ENCODE peak calls at places on chromosomes 6 and 20, in seven cellular contexts. O is prostate gland, Z is OCI-LY7, L is pancreas, U is tibial artery, J is keratinocyte, C is HepG2. V is an unnamed sample.

GRCh38 chr6:75217203-75217602 is 11.3 kb upstream of the COL12A1 start:
- DNase-seq in O (no peak), Z (no peak), L (no peak), U (no peak), J (no peak), C (no peak), V (no peak)

GRCh38 chr6:82739266-82739665 is 326.4 kb downstream of the UBE3D start:
- DNase-seq in O (no peak), Z (no peak), L (no peak), U (no peak), J (no peak), C (no peak), V (no peak)

GRCh38 chr6:43005844-43006243 is 7.9 kb downstream of the MEA1 start:
- DNase-seq in O (no peak), Z (no peak), L (no peak), U (no peak), J (no peak), C (no peak), V (no peak)

GRCh38 chr6:3176562-3177355 is 19.4 kb upstream of the TUBB2A start:
- DNase-seq in O (no peak), Z (no peak), L (no peak), U (peak; percentile 34), J (peak; percentile 61), C (peak; percentile 68), V (no peak)

GRCh38 chr6:13159295-13159694 is 169.0 kb downstream of the TBC1D7 start:
- DNase-seq in O (no peak), Z (no peak), L (no peak), U (no peak), J (no peak), C (no peak), V (no peak)

GRCh38 chr6:3876131-3876530 is 27.0 kb downstream of the FAM50B start:
- DNase-seq in O (no peak), Z (no peak), L (no peak), U (peak; percentile 85), J (no peak), C (no peak), V (no peak)

GRCh38 chr20:31637660-31638059 is at the start of gene COX4I2:
- DNase-seq in O (no peak), Z (no peak), L (no peak), U (no peak), J (no peak), C (no peak), V (no peak)

GRCh38 chr20:3621111-3621510 is 42.1 kb downstream of the GFRA4 start:
- DNase-seq in O (no peak), Z (peak; percentile 12), L (no peak), U (no peak), J (no peak), C (no peak), V (no peak)

GRCh38 chr20:29878777-29879442 is 1378.6 kb upstream of the DEFB115 start:
- DNase-seq in O (no peak), Z (no peak), L (peak; percentile 65), U (no peak), J (no peak), C (no peak), V (peak; percentile 67)

GRCh38 chr20:29876911-29877285 is 1380.6 kb upstream of the DEFB115 start:
- DNase-seq in O (no peak), Z (no peak), L (peak; percentile 59), U (no peak), J (no peak), C (no peak), V (peak; percentile 65)

GRCh38 chr20:29873946-29874345 is 1383.5 kb upstream of the DEFB115 start:
- DNase-seq in O (no peak), Z (peak; percentile 55), L (peak; percentile 86), U (peak; percentile 47), J (no peak), C (no peak), V (peak; percentile 84)

GRCh38 chr20:29878281-29878741 is 1379.2 kb upstream of the DEFB115 start:
- DNase-seq in O (no peak), Z (no peak), L (peak; percentile 66), U (no peak), J (no peak), C (peak; percentile 54), V (peak; percentile 73)

DNA sequence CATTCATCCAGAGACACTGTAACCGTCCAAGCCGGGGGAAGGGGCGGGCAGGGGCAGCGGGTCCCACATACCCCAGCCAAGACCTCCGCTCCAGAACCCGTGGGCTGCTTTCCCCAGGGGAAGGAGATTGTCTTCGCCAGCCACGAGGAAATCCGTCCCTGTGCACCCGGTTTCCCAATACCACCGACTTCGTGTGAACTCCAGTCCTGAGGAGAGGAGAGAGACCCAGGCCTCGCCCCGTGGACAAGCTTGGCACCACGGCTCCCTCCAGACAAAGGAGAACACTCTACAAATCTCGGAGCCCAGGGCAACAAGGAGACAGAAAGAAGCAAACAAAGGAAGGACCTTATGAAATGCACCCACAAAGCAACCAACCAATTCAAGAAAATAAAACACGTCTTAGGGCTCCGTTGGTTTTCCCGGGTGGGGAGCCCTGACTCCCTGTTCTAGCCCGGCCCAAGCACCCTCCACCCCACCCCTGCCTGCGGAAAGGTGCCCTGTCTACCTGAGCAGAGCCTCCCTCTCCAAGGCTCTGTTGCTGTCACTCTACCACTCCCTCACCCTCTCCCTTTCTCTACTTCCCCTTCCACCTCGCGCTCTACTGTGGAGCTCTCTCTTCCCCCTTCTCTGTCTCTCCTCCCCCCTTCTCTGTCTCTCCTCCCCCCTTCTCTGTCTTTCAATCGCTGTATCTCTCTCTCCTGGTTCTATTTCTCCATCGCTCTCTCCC is 1382.8 kb upstream of the DEFB115 start:
- DNase-seq in O (no peak), Z (no peak), L (peak; percentile 31), U (no peak), J (no peak), C (no peak), V (no peak)
- H3K9me3 ChIP-seq in O (no peaks in the 10 kb centered on the region), Z (no peaks in the 10 kb centered on the region), L (no peaks in the 10 kb centered on the region), U (peaks cover 59% of the 10 kb centered on the region), J (peaks cover 24% of the 10 kb centered on the region), C (peaks cover 66% of the 10 kb centered on the region), V (no peaks in the 10 kb centered on the region)

GRCh38 chr6:161035182-161035980 is 43.8 kb downstream of the MAP3K4 start:
- DNase-seq in O (no peak), Z (no peak), L (no peak), U (no peak), J (no peak), C (no peak), V (no peak)

GRCh38 chr6:161041274-161041673 is 49.7 kb downstream of the MAP3K4 start:
- DNase-seq in O (no peak), Z (no peak), L (no peak), U (no peak), J (no peak), C (no peak), V (no peak)

GRCh38 chr6:161035981-161036263 is 44.4 kb downstream of the MAP3K4 start:
- DNase-seq in O (no peak), Z (no peak), L (no peak), U (no peak), J (no peak), C (no peak), V (no peak)

GRCh38 chr6:161037873-161038228 is 46.3 kb downstream of the MAP3K4 start:
- DNase-seq in O (no peak), Z (no peak), L (no peak), U (no peak), J (no peak), C (no peak), V (no peak)

DNA sequence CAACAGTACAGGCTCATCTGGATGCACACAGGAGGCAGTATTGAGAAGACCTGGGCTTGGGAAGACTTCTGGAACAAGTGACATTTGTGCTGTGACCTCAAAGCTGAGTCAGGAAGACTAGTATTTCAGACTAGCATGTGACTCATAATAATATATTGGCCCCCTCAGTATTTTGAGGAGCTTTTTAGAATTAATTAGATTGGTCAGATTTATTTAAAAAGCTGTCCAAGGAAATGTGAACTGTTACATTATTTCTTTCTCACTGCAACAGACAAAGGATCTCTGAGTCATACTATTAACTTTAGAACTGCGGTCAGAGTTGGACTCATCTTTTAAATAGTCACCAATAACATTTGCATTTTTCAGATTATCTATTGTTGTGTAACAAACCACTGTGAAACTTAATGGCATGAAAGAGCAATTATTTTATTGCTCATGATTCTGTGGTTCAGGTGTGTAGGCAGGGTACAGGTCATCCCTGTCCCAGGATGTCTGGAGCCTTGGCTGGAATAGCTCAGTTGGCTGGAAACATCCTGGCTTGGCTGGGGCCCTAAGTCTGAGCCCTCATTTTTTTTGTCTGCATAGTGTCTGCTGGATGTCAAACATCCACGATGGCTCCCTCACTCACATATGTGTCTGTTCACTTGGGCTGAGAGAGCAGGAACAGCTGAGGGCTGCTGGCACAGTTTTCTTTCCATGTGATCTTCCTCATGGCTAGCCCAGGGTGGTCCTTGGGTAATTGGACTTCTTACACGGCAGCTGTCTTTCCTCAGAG is 46.8 kb downstream of the MAP3K4 start:
- DNase-seq in O (no peak), Z (no peak), L (no peak), U (no peak), J (peak; percentile 82), C (no peak), V (no peak)
- H3K27ac ChIP-seq in O (no peak overlapping the region), Z (no peak overlapping the region), L (no peak overlapping the region), U (no peak overlapping the region), J (peak overlapping the region; percentile 90), C (no peak overlapping the region), V (no peak overlapping the region)

DNA sequence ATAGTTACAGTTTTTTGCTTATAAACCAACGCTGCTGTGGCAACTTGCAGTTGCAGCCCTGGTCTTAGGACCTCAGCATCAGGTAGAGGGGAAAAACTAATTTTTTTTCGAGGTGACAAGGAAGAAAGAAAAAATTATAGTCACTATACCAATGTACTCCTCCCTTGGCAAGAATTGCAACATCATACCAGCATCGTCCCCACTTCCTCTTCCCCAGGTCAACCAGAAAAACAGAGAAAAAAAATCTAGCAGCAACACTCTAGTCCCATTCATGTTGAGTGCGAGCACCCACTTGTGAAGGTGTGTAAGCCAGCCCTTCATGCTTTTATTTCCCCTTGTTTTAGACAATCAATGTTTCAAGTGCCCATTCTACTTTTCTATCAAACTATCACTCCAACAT is 13.1 kb upstream of the DCBLD1 start:
- DNase-seq in O (no peak), Z (no peak), L (no peak), U (no peak), J (no peak), C (no peak), V (no peak)
- H3K4me3 ChIP-seq in O (no peak overlapping the region), Z (no peak overlapping the region), L (no peak overlapping the region), U (no peak overlapping the region), J (no peak overlapping the region), C (no peak overlapping the region), V (no peak overlapping the region)

DNA sequence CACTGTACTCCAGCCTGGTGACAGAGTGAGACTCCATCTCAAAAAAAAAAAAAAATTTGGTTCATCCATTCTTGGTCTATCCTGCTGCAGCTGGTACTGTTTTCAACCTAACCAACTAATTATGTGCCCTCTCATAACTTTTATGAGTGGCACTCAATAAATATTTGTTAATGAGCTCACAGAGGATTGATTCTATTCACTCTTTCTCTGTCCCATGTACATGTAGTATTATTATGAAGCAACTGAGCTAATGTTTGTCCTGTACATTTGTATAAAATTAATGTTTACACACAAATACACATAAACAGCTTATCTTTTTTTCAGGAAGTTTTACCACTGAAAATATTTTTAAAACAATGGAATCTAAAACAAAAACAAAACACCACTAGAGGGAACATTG is 10.1 kb downstream of the RIPOR2 start:
- DNase-seq in O (no peak), Z (no peak), L (no peak), U (no peak), J (no peak), C (no peak), V (no peak)
- H3K9me3 ChIP-seq in O (no peaks in the 10 kb centered on the region), Z (peaks cover 4% of the 10 kb centered on the region), L (no peaks in the 10 kb centered on the region), U (no peaks in the 10 kb centered on the region), J (no peaks in the 10 kb centered on the region), C (no peaks in the 10 kb centered on the region), V (no peaks in the 10 kb centered on the region)

DNA sequence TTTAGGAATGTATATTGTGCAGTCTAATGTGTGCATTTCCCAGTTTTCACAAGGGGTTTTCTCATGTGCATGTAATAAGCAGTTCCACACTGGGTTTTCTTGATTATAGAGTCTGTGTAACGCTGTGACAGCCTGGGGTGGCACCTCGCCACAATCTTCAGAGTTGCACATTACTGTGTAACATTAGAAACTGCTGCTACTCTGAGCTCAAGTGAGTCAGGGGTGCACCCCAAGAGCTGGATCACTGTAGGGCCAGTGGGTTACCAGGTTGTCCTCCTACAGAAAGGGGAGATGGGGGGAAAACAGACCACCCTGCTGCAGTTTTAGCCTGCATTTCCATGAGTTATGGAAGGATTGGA is 96.9 kb downstream of the RPP40 start:
- DNase-seq in O (no peak), Z (no peak), L (no peak), U (no peak), J (no peak), C (no peak), V (no peak)
- H3K27ac ChIP-seq in O (no peak overlapping the region), Z (no peak overlapping the region), L (peak overlapping the region; percentile 48), U (no peak overlapping the region), J (no peak overlapping the region), C (no peak overlapping the region), V (no peak overlapping the region)